ENCODE peak calls at places on chromosomes 12 and 14, in six cellular contexts. J, P, H, K, U and S are unnamed samples.

GRCh38 chr12:28192145-28192544 is 1.9 kb downstream of the CCDC91 start:
- DNase-seq in U (no peak), H (no peak), J (no peak), K (no peak), P (no peak), S (no peak)

GRCh38 chr14:42676636-42677035 is 1070.0 kb downstream of the LRFN5 start:
- DNase-seq in H (no peak), K (no peak), J (no peak), U (no peak), P (no peak), S (no peak)

GRCh38 chr12:34219046-34219770 is 196.9 kb downstream of the ALG10 start:
- DNase-seq in U (no peak), K (no peak), J (no peak), P (no peak), H (no peak), S (no peak)

GRCh38 chr14:90511795-90512331 is 115.0 kb downstream of the CALM1 start:
- DNase-seq in P (no peak), J (no peak), K (no peak), U (no peak), H (no peak), S (no peak)

GRCh38 chr12:110704750-110705149 is 15.8 kb upstream of the HVCN1 start:
- DNase-seq in J (no peak), P (no peak), H (peak; percentile 68), K (peak; percentile 68), U (peak; percentile 44), S (no peak)

GRCh38 chr12:132070298-132070697 is 73.8 kb downstream of the DDX51 start:
- DNase-seq in K (no peak), P (no peak), J (no peak), H (no peak), U (no peak), S (no peak)

GRCh38 chr14:26008290-26008689 is 589.5 kb downstream of the NOVA1 start:
- DNase-seq in H (no peak), U (no peak), J (no peak), K (peak; percentile 4), P (no peak), S (no peak)

GRCh38 chr12:80041691-80042090 is 57.6 kb upstream of the OTOGL start:
- DNase-seq in J (no peak), U (no peak), P (no peak), H (no peak), K (peak; percentile 63), S (no peak)

GRCh38 chr12:56803750-56804149 is 40.6 kb downstream of the HSD17B6 start:
- DNase-seq in H (no peak), U (no peak), K (peak; percentile 25), P (peak; percentile 34), J (peak; percentile 44), S (peak; percentile 78)

GRCh38 chr12:3797649-3798048 is 44.7 kb upstream of the CRACR2A start:
- DNase-seq in H (no peak), P (no peak), K (peak; percentile 29), J (no peak), U (no peak), S (no peak)

GRCh38 chr14:59425322-59425945 is 39.7 kb downstream of the GPR135 start:
- DNase-seq in U (no peak), H (no peak), K (peak; percentile 41), P (no peak), J (peak; percentile 70), S (no peak)

GRCh38 chr14:68753696-68754095 is 39.2 kb downstream of the ZFP36L1 start:
- DNase-seq in H (no peak), U (no peak), J (no peak), P (no peak), K (no peak), S (no peak)

GRCh38 chr12:124512667-124513296 is 54.6 kb downstream of the NCOR2 start:
- DNase-seq in K (peak; percentile 98), P (peak; percentile 86), H (peak; percentile 76), U (peak; percentile 86), J (peak; percentile 90), S (peak; percentile 93)

GRCh38 chr12:31466768-31467167 is 124.2 kb downstream of the DENND5B start:
- DNase-seq in H (no peak), P (no peak), K (no peak), U (no peak), J (no peak), S (no peak)

GRCh38 chr14:24829862-24830261 is 195.9 kb upstream of the GZMB start:
- DNase-seq in J (no peak), P (no peak), K (no peak), H (no peak), U (no peak), S (no peak)

GRCh38 chr14:99742509-99743487 is 50.4 kb upstream of the EML1 start:
- DNase-seq in H (no peak), U (no peak), J (no peak), K (no peak), P (no peak), S (no peak)

GRCh38 chr14:104969741-104970230 is 8.4 kb downstream of the AHNAK2 start:
- DNase-seq in H (no peak), P (no peak), K (no peak), J (peak; percentile 21), U (no peak), S (no peak)
- H3K4me3 ChIP-seq in H (no peak overlapping the region), P (peak overlapping the region; percentile 51), K (peak overlapping the region; percentile 47), J (no peak overlapping the region), U (peak overlapping the region; percentile 32), S (no peak overlapping the region)

GRCh38 chr14:21300892-21301291 is 21.0 kb downstream of the RPGRIP1 start:
- DNase-seq in H (no peak), U (peak; percentile 48), J (peak; percentile 46), K (no peak), P (no peak), S (no peak)
- TF ChIP-seq CTCF in H (peak; percentile 64), U (no peak), J (no peak), K (peak; percentile 16), P (no peak), S (no peak)

GRCh38 chr14:19917955-19918518 is 2.4 kb upstream of the OR4K5 start:
- DNase-seq in P (no peak), J (no peak), H (peak; percentile 47), U (no peak), K (no peak), S (no peak)
- H3K9me3 ChIP-seq in P (no peaks in the 10 kb centered on the region), J (no peaks in the 10 kb centered on the region), H (no peaks in the 10 kb centered on the region), U (peaks cover 13% of the 10 kb centered on the region), K (peaks cover 4% of the 10 kb centered on the region), S (no peaks in the 10 kb centered on the region)

GRCh38 chr12:47791351-47791746 is 18.3 kb downstream of the SLC48A1 start:
- DNase-seq in P (no peak), H (no peak), U (no peak), K (no peak), J (no peak), S (no peak)
- H3K4me3 ChIP-seq in P (no peak overlapping the region), H (no peak overlapping the region), U (no peak overlapping the region), K (no peak overlapping the region), J (no peak overlapping the region), S (no peak overlapping the region)